ENCODE peak calls at places on chromosomes 2 and 18, in six cellular contexts. One of them, this sample, is unnamed. For H3K36me3, the result is how much of the 10 kb centered on the place peaks cover.

GRCh38 chr18:11861583-11862288 is 10.5 kb downstream of the CHMP1B start:
- DNase-seq in mesenchymal stem cell: peak
- DNase-seq in IMR-90: no peak
- DNase-seq in neuronal stem cell: no peak
- DNase-seq in mesendoderm: no peak
- DNase-seq in H1: no peak
- DNase-seq in this sample: peak

GRCh38 chr2:149799296-149799695 is 211.7 kb upstream of the MMADHC start:
- DNase-seq in H1: no peak
- DNase-seq in mesendoderm: peak
- DNase-seq in neuronal stem cell: peak
- DNase-seq in mesenchymal stem cell: peak
- DNase-seq in IMR-90: no peak
- DNase-seq in this sample: peak

GRCh38 chr2:116832148-116832547 is 982.3 kb upstream of the DDX18 start:
- DNase-seq in mesendoderm: no peak
- DNase-seq in IMR-90: no peak
- DNase-seq in mesenchymal stem cell: no peak
- DNase-seq in neuronal stem cell: no peak
- DNase-seq in H1: no peak
- DNase-seq in this sample: no peak

GRCh38 chr2:7725132-7725849 is 808.1 kb downstream of the RNF144A start:
- DNase-seq in mesendoderm: peak
- DNase-seq in H1: no peak
- DNase-seq in neuronal stem cell: no peak
- DNase-seq in mesenchymal stem cell: peak
- DNase-seq in IMR-90: peak
- DNase-seq in this sample: no peak

GRCh38 chr2:26691881-26692813 is at the start of gene KCNK3:
- DNase-seq in mesendoderm: peak
- DNase-seq in mesenchymal stem cell: peak
- DNase-seq in neuronal stem cell: peak
- DNase-seq in H1: no peak
- DNase-seq in IMR-90: peak
- DNase-seq in this sample: no peak

GRCh38 chr2:56127013-56127772 is 56.6 kb upstream of the CCDC85A start:
- DNase-seq in neuronal stem cell: no peak
- DNase-seq in IMR-90: no peak
- DNase-seq in mesendoderm: no peak
- DNase-seq in H1: no peak
- DNase-seq in mesenchymal stem cell: no peak
- DNase-seq in this sample: no peak

GRCh38 chr2:130391058-130391871 is 35.4 kb downstream of the PTPN18 start:
- DNase-seq in mesenchymal stem cell: peak
- DNase-seq in neuronal stem cell: peak
- DNase-seq in IMR-90: peak
- DNase-seq in mesendoderm: peak
- DNase-seq in H1: no peak
- DNase-seq in this sample: peak

GRCh38 chr2:218003265-218003950 is 613 bp upstream of the TNS1 start:
- DNase-seq in mesenchymal stem cell: no peak
- DNase-seq in neuronal stem cell: no peak
- DNase-seq in H1: no peak
- DNase-seq in mesendoderm: no peak
- DNase-seq in IMR-90: peak
- DNase-seq in this sample: no peak

GRCh38 chr2:44360749-44361329 is 455 bp downstream of the PREPL start:
- DNase-seq in mesenchymal stem cell: no peak
- DNase-seq in neuronal stem cell: no peak
- DNase-seq in IMR-90: peak
- DNase-seq in H1: no peak
- DNase-seq in mesendoderm: no peak
- DNase-seq in this sample: no peak

GRCh38 chr2:182824759-182825143 is 41.7 kb downstream of the FRZB start:
- DNase-seq in mesenchymal stem cell: no peak
- DNase-seq in IMR-90: no peak
- DNase-seq in mesendoderm: peak
- DNase-seq in H1: no peak
- DNase-seq in neuronal stem cell: no peak
- DNase-seq in this sample: no peak

GRCh38 chr18:55629136-55629535 is 41.1 kb upstream of the TCF4 start:
- DNase-seq in neuronal stem cell: no peak
- DNase-seq in IMR-90: no peak
- DNase-seq in mesendoderm: no peak
- DNase-seq in mesenchymal stem cell: no peak
- DNase-seq in H1: no peak
- DNase-seq in this sample: no peak

GRCh38 chr2:158501301-158501700 is 44.5 kb downstream of the PKP4 start:
- DNase-seq in H1: no peak
- DNase-seq in mesenchymal stem cell: no peak
- DNase-seq in mesendoderm: no peak
- DNase-seq in neuronal stem cell: no peak
- DNase-seq in IMR-90: no peak
- DNase-seq in this sample: no peak

GRCh38 chr2:186516396-186516795 is 30.3 kb downstream of the ZC3H15 start:
- DNase-seq in mesendoderm: no peak
- DNase-seq in IMR-90: no peak
- DNase-seq in neuronal stem cell: no peak
- DNase-seq in mesenchymal stem cell: no peak
- DNase-seq in H1: no peak
- DNase-seq in this sample: no peak

GRCh38 chr2:69518836-69519235 is 81.6 kb upstream of the NFU1 start:
- DNase-seq in IMR-90: no peak
- DNase-seq in mesendoderm: peak
- DNase-seq in neuronal stem cell: no peak
- DNase-seq in H1: peak
- DNase-seq in mesenchymal stem cell: no peak
- DNase-seq in this sample: peak

GRCh38 chr18:8821531-8821930 is 116.2 kb downstream of the MTCL1 start:
- DNase-seq in H1: no peak
- DNase-seq in IMR-90: no peak
- DNase-seq in neuronal stem cell: no peak
- DNase-seq in mesenchymal stem cell: no peak
- DNase-seq in mesendoderm: no peak
- DNase-seq in this sample: no peak

GRCh38 chr2:113840463-113840975 is 49.4 kb upstream of the ACTR3 start:
- DNase-seq in IMR-90: no peak
- DNase-seq in H1: no peak
- DNase-seq in neuronal stem cell: no peak
- DNase-seq in mesenchymal stem cell: no peak
- DNase-seq in mesendoderm: peak
- DNase-seq in this sample: peak

GRCh38 chr2:31414601-31415241 is at the start of gene XDH:
- DNase-seq in H1: no peak
- DNase-seq in mesenchymal stem cell: no peak
- DNase-seq in mesendoderm: no peak
- DNase-seq in IMR-90: no peak
- DNase-seq in neuronal stem cell: no peak
- DNase-seq in this sample: no peak

GRCh38 chr2:112048887-112049286 is 6.2 kb upstream of the TMEM87B start:
- DNase-seq in H1: no peak
- DNase-seq in IMR-90: peak
- DNase-seq in mesendoderm: peak
- DNase-seq in neuronal stem cell: peak
- DNase-seq in mesenchymal stem cell: peak
- DNase-seq in this sample: peak

GRCh38 chr2:175605989-175606841 is 395.9 kb downstream of the LNPK start:
- DNase-seq in neuronal stem cell: no peak
- DNase-seq in mesenchymal stem cell: no peak
- DNase-seq in mesendoderm: no peak
- DNase-seq in IMR-90: no peak
- DNase-seq in H1: no peak
- DNase-seq in this sample: no peak

GRCh38 chr18:48608581-48608980 is 69.8 kb downstream of the CTIF start:
- DNase-seq in H1: no peak
- DNase-seq in mesendoderm: no peak
- DNase-seq in mesenchymal stem cell: no peak
- DNase-seq in neuronal stem cell: no peak
- DNase-seq in IMR-90: no peak
- DNase-seq in this sample: no peak

GRCh38 chr2:221674446-221674845 is 102.3 kb upstream of the EPHA4 start:
- DNase-seq in IMR-90: no peak
- DNase-seq in mesenchymal stem cell: no peak
- DNase-seq in mesendoderm: no peak
- DNase-seq in H1: no peak
- DNase-seq in neuronal stem cell: no peak
- DNase-seq in this sample: no peak

GRCh38 chr2:138829326-138829725 is 49.1 kb upstream of the NXPH2 start:
- DNase-seq in mesendoderm: peak
- DNase-seq in IMR-90: peak
- DNase-seq in neuronal stem cell: peak
- DNase-seq in H1: peak
- DNase-seq in mesenchymal stem cell: peak
- DNase-seq in this sample: peak

GRCh38 chr2:192002418-192002817 is 155.5 kb upstream of the CAVIN2 start:
- DNase-seq in mesendoderm: peak
- DNase-seq in neuronal stem cell: no peak
- DNase-seq in IMR-90: no peak
- DNase-seq in mesenchymal stem cell: no peak
- DNase-seq in H1: no peak
- DNase-seq in this sample: no peak

GRCh38 chr18:3593381-3593903 is 143.5 kb downstream of the TGIF1 start:
- DNase-seq in IMR-90: peak
- DNase-seq in mesenchymal stem cell: peak
- DNase-seq in mesendoderm: peak
- DNase-seq in H1: no peak
- DNase-seq in neuronal stem cell: peak
- DNase-seq in this sample: peak

GRCh38 chr2:169073972-169074751 is 4.8 kb downstream of the DHRS9 start:
- DNase-seq in H1: no peak
- DNase-seq in mesenchymal stem cell: no peak
- DNase-seq in neuronal stem cell: no peak
- DNase-seq in IMR-90: no peak
- DNase-seq in mesendoderm: no peak
- DNase-seq in this sample: peak

GRCh38 chr2:201964631-201965206 is 68.9 kb upstream of the FZD7 start:
- DNase-seq in IMR-90: no peak
- DNase-seq in mesendoderm: no peak
- DNase-seq in mesenchymal stem cell: no peak
- DNase-seq in H1: no peak
- DNase-seq in neuronal stem cell: no peak
- DNase-seq in this sample: no peak

GRCh38 chr2:182324665-182325064 is 102.2 kb downstream of the PDE1A start:
- DNase-seq in H1: no peak
- DNase-seq in neuronal stem cell: no peak
- DNase-seq in IMR-90: peak
- DNase-seq in mesendoderm: no peak
- DNase-seq in mesenchymal stem cell: peak
- DNase-seq in this sample: no peak

GRCh38 chr2:96146881-96147592 is 1.8 kb upstream of the DUSP2 start:
- DNase-seq in H1: no peak
- DNase-seq in mesendoderm: peak
- DNase-seq in IMR-90: no peak
- DNase-seq in neuronal stem cell: no peak
- DNase-seq in mesenchymal stem cell: peak
- DNase-seq in this sample: no peak
- H3K27ac ChIP-seq in H1: no peak
- H3K27ac ChIP-seq in mesendoderm: no peak
- H3K27ac ChIP-seq in IMR-90: no peak
- H3K27ac ChIP-seq in neuronal stem cell: no peak
- H3K27ac ChIP-seq in mesenchymal stem cell: no peak
- H3K27ac ChIP-seq in this sample: peak

DNA sequence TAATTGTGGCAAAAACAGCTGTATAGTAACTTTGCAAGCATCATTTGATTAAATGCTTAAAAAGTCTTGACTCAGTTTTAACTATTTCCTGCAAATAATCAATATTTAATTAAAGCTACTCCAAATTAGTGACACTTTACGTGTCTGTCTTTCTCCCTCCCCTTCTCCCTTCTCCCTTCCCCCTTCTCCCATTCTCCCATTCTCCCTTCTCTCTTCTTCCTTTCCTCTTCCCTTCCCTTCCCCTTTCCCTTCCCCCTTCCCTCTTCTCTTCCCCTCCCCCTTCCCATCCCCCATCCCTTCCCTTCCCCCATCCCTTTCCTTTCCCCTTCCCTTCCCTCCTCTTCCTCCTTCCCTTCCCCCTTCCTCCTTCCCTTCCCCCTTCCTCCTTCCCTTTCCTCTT is 76.9 kb downstream of the MSH2 start:
- DNase-seq in neuronal stem cell: no peak
- DNase-seq in H1: no peak
- DNase-seq in mesenchymal stem cell: no peak
- DNase-seq in IMR-90: no peak
- DNase-seq in mesendoderm: no peak
- DNase-seq in this sample: no peak
- H3K36me3 ChIP-seq in neuronal stem cell: half or more
- H3K36me3 ChIP-seq in H1: half or more
- H3K36me3 ChIP-seq in mesenchymal stem cell: under half
- H3K36me3 ChIP-seq in IMR-90: under half
- H3K36me3 ChIP-seq in mesendoderm: under half
- H3K36me3 ChIP-seq in this sample: under half

GRCh38 chr18:74284501-74285004 is 7.2 kb downstream of the CYB5A start:
- DNase-seq in mesendoderm: no peak
- DNase-seq in mesenchymal stem cell: no peak
- DNase-seq in neuronal stem cell: peak
- DNase-seq in IMR-90: no peak
- DNase-seq in H1: no peak
- DNase-seq in this sample: no peak

GRCh38 chr18:74281639-74282358 is 10.0 kb downstream of the CYB5A start:
- DNase-seq in H1: no peak
- DNase-seq in mesendoderm: peak
- DNase-seq in neuronal stem cell: no peak
- DNase-seq in IMR-90: no peak
- DNase-seq in mesenchymal stem cell: peak
- DNase-seq in this sample: peak

GRCh38 chr18:74283646-74284045 is 8.1 kb downstream of the CYB5A start:
- DNase-seq in H1: no peak
- DNase-seq in neuronal stem cell: no peak
- DNase-seq in mesendoderm: no peak
- DNase-seq in IMR-90: no peak
- DNase-seq in mesenchymal stem cell: no peak
- DNase-seq in this sample: no peak

GRCh38 chr18:74282359-74283254 is 9.2 kb downstream of the CYB5A start:
- DNase-seq in mesendoderm: peak
- DNase-seq in mesenchymal stem cell: no peak
- DNase-seq in H1: no peak
- DNase-seq in IMR-90: no peak
- DNase-seq in neuronal stem cell: no peak
- DNase-seq in this sample: peak

GRCh38 chr18:74283255-74283554 is 8.6 kb downstream of the CYB5A start:
- DNase-seq in neuronal stem cell: no peak
- DNase-seq in H1: no peak
- DNase-seq in mesenchymal stem cell: no peak
- DNase-seq in IMR-90: no peak
- DNase-seq in mesendoderm: no peak
- DNase-seq in this sample: peak
- H2BK5ac ChIP-seq in neuronal stem cell: no peak
- H2BK5ac ChIP-seq in H1: peak
- H2BK5ac ChIP-seq in mesenchymal stem cell: no peak
- H2BK5ac ChIP-seq in IMR-90: no peak
- H2BK5ac ChIP-seq in mesendoderm: no peak
- H2BK5ac ChIP-seq in this sample: no peak

DNA sequence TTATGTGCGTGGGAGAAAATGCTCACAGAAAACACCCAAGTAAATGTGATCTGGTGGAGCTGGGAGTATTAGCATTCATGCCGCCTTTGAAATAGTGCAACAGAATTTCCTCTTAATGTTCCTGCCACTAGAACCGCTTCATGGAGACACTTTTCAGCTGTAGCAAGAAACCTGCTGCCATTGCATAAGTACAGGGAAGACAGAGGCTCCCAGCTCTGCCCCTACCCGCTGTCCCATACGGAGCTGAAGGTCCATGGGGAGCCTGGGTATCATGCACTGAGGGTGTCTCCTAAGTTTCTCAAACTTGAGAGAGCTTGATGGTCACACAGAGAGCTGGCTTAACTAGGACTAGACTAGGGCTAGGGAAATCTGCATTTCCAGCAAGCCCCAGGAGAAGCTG is 49.6 kb downstream of the CRIM1 start:
- DNase-seq in IMR-90: no peak
- DNase-seq in neuronal stem cell: no peak
- DNase-seq in H1: no peak
- DNase-seq in mesenchymal stem cell: peak
- DNase-seq in mesendoderm: no peak
- DNase-seq in this sample: no peak
- H3K27ac ChIP-seq in IMR-90: peak
- H3K27ac ChIP-seq in neuronal stem cell: no peak
- H3K27ac ChIP-seq in H1: no peak
- H3K27ac ChIP-seq in mesenchymal stem cell: no peak
- H3K27ac ChIP-seq in mesendoderm: no peak
- H3K27ac ChIP-seq in this sample: no peak

This sample was measured in trophoblast cell.